ENCODE peak calls at places on chromosomes 16 and 17, in five cellular contexts. K is H1, Q is trophoblast cell, U is neuronal stem cell, M is IMR-90. I is an unnamed sample.

GRCh38 chr17:60442271-60443201 is 20.2 kb downstream of the CHCT1 start:
- DNase-seq in K (no peak), Q (no peak), U (no peak), M (peak; percentile 63), I (peak; percentile 42)

GRCh38 chr17:69760562-69760961 is 314.5 kb upstream of the KCNJ16 start:
- DNase-seq in K (no peak), Q (no peak), U (no peak), M (no peak), I (no peak)

GRCh38 chr17:6576038-6576437 is 19.7 kb upstream of the PITPNM3 start:
- DNase-seq in K (no peak), Q (no peak), U (no peak), M (no peak), I (no peak)

GRCh38 chr17:47209499-47209898 is 351 bp downstream of the MYL4 start:
- DNase-seq in K (no peak), Q (no peak), U (no peak), M (no peak), I (no peak)

GRCh38 chr17:75115545-75115944 is 5.8 kb downstream of the ARMC7 start:
- DNase-seq in K (no peak), Q (no peak), U (no peak), M (no peak), I (no peak)

GRCh38 chr17:72693147-72693878 is 399.2 kb downstream of the SLC39A11 start:
- DNase-seq in K (no peak), Q (peak; percentile 41), U (no peak), M (no peak), I (no peak)

GRCh38 chr17:68456529-68457167 is 648 bp downstream of the WIPI1 start:
- DNase-seq in K (peak; percentile 58), Q (peak; percentile 82), U (peak; percentile 55), M (peak; percentile 90), I (peak; percentile 96)

GRCh38 chr17:82121660-82122629 is 23.9 kb upstream of the FASN start:
- DNase-seq in K (no peak), Q (no peak), U (no peak), M (no peak), I (peak; percentile 64)

GRCh38 chr16:77443834-77444460 is 9.1 kb upstream of the ADAMTS18 start:
- DNase-seq in K (no peak), Q (no peak), U (no peak), M (no peak), I (no peak)

GRCh38 chr16:4994719-4995434 is 36.7 kb downstream of the SEC14L5 start:
- DNase-seq in K (no peak), Q (no peak), U (no peak), M (no peak), I (no peak)

GRCh38 chr17:34252138-34252889 is 2.8 kb upstream of the CCL2 start:
- DNase-seq in K (no peak), Q (no peak), U (no peak), M (peak; percentile 95), I (peak; percentile 96)

GRCh38 chr17:67265620-67266019 is 20.6 kb upstream of the HELZ start:
- DNase-seq in K (no peak), Q (no peak), U (no peak), M (no peak), I (no peak)

GRCh38 chr17:59483860-59484259 is 81.5 kb upstream of the DHX40 start:
- DNase-seq in K (no peak), Q (no peak), U (no peak), M (no peak), I (no peak)

GRCh38 chr17:61580502-61580901 is 10.5 kb downstream of the NACA2 start:
- DNase-seq in K (no peak), Q (no peak), U (no peak), M (no peak), I (no peak)

GRCh38 chr17:36922175-36922574 is 15.1 kb upstream of the LHX1 start:
- DNase-seq in K (no peak), Q (no peak), U (no peak), M (no peak), I (no peak)

GRCh38 chr16:67349172-67349571 is 22.6 kb downstream of the LRRC36 start:
- DNase-seq in K (no peak), Q (no peak), U (no peak), M (peak; percentile 44), I (peak; percentile 49)

GRCh38 chr17:70636517-70637133 is 467.3 kb downstream of the KCNJ2 start:
- DNase-seq in K (no peak), Q (no peak), U (peak; percentile 40), M (peak; percentile 46), I (peak; percentile 58)

GRCh38 chr17:44220211-44221071 is 966 bp upstream of the UBTF start:
- DNase-seq in K (no peak), Q (peak; percentile 12), U (peak; percentile 43), M (peak; percentile 44), I (peak; percentile 58)

GRCh38 chr16:73483934-73484712 is 436.2 kb upstream of the ZFHX3 start:
- DNase-seq in K (no peak), Q (no peak), U (no peak), M (no peak), I (no peak)

GRCh38 chr17:79811036-79811887 is 14.4 kb upstream of the CBX8 start:
- DNase-seq in K (no peak), Q (no peak), U (no peak), M (no peak), I (no peak)

GRCh38 chr16:8887952-8888560 is 5.9 kb downstream of the LITAFD start:
- DNase-seq in K (no peak), Q (no peak), U (no peak), M (peak; percentile 78), I (peak; percentile 72)

GRCh38 chr17:78883090-78883532 is 19.9 kb downstream of the CEP295NL start:
- DNase-seq in K (no peak), Q (no peak), U (no peak), M (peak; percentile 75), I (peak; percentile 88)

GRCh38 chr16:8676737-8677375 is 2.4 kb downstream of the ABAT start:
- DNase-seq in K (no peak), Q (no peak), U (no peak), M (no peak), I (no peak)

GRCh38 chr16:11386791-11387546 is 41.7 kb downstream of the RMI2 start:
- DNase-seq in K (peak; percentile 41), Q (no peak), U (peak; percentile 36), M (no peak), I (peak; percentile 55)

GRCh38 chr17:28612936-28613872 is 781 bp downstream of the RSKR start:
- DNase-seq in K (no peak), Q (no peak), U (peak; percentile 44), M (peak; percentile 22), I (peak; percentile 47)

GRCh38 chr16:79748629-79749028 is 148.1 kb upstream of the MAF start:
- DNase-seq in K (no peak), Q (no peak), U (no peak), M (no peak), I (no peak)

GRCh38 chr17:69462882-69463281 is 48.4 kb downstream of the MAP2K6 start:
- DNase-seq in K (no peak), Q (no peak), U (no peak), M (no peak), I (no peak)

DNA sequence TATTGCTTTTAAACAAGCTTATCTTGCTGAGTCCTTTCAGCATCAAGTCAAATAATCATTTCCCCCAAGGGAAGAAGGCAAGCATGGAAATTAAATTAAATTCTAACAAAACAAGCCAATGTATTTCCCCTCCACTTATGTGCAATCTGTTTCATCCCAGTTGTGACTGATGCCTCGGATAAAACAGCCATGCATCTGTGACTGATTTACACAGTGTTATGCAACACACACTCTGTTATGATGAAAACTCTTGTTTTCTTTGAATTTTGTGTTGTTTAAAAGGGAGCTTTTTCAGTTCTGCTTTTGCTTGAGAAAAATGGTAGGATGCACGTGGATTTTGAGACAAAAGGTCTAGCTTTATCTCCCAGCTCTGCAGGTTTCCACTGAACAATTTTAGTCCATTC is 32.6 kb downstream of the TMEM100 start:
- DNase-seq in K (no peak), Q (no peak), U (no peak), M (no peak), I (peak; percentile 42)
- H3K4me3 ChIP-seq in K (no peak overlapping the region), Q (no peak overlapping the region), U (no peak overlapping the region), M (no peak overlapping the region), I (no peak overlapping the region)

DNA sequence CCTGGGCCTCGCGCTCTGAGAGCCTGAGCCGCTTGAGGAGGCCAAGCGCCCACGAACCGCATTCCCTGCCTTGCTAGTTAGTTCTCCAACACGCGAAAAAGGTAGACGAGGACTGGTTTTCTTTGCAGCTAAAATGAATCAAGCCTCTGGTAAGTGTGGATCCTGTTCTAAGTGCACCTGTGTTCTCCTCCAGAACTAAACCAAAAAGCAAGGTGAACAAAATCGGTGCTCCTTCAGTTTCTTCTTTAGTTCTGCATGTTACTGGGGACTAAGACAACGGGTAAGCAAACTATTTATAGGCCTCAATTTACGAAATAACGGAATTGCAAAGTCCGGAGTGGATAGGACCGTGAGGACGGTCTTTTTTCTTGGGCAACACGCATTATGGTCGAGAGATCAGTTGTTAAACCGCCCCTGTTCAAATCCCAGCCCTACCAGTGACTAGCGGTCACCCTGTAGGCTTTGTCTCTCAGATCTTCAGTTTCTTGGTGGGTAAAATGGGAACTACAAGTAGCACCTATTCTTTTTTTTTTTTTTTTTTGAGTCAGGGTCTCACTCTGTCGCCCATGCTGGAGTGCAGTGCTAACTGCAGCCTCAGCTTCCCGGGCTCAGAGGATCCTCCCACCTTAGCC is 993 bp upstream of the ANKRD11 start:
- DNase-seq in K (no peak), Q (no peak), U (peak; percentile 31), M (no peak), I (peak; percentile 85)
- H3K14ac ChIP-seq in K (no peak overlapping the region), Q (peak overlapping the region; percentile 33), U (no peak overlapping the region), M (peak overlapping the region; percentile 11), I (no peak overlapping the region)

DNA sequence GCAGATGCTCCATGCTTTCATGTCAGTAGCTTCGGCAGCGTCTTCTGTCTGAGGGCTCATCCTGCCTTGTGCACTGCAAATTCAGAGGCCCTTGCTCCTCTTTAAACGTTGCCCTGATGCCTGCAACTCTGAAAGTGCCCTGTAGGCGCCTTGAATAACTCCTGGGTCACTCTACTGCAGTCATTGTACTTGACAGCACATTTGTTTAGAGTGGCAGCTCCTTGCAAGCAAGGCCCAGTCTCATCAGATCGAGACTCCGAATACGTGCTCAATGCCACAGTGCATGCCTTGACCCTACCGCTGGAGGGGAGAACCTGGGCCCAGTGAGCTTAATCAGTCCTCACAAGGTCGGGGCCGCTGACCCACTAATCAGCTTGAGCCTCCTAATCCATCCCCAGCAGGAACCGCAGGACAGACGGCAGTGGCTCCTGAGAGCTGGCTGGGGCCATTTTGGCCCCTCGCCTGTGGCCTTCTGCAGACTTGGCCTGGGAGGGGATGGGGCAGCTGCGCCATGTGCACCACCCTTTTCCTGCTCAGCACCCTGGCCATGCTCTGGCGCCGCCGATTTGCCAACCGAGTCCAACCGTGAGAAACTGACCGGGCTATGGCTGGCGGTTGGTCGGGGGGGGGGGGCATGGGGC is at the start of gene PRCD:
- DNase-seq in K (no peak), Q (no peak), U (no peak), M (no peak), I (peak; percentile 34)
- H3K4me3 ChIP-seq in K (peak within 1 kb of the TSS; percentile 26), Q (no peak within 1 kb of the TSS), U (peak within 1 kb of the TSS; percentile 52), M (peak within 1 kb of the TSS; percentile 27), I (peak within 1 kb of the TSS; percentile 32)

DNA sequence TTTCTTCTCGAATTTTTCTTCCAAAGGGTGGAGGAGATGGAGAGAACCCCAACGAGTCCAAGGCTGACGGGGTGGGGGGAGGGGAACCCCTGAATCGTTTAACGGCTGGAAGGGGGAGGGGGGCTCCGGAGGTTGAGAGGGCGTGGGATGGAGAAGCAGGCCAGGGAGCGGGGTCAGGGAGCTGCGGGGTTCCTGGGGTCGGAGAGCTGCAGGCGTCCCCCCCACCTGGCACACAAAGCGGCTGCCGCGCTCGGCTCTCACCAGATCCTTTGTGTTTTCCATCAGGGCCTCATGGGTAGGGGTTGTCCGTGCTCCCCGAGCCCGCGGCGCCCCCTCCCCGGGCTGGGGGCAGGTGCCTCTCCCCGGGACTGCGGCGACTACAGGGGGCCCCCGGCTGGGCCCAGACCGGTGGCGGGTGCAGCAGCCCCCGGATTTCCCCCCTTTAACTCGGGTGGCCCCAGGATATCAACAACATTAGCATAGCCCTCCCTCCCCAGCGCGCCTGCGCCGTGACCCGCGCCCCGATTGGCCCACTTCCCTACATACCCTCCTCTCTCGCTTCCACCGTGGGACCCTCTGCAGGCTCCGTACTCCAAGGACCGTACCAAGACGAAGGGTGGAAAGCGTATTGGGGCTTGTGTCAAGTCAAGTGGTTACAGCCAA is at the start of gene MBTD1:
- DNase-seq in K (peak; percentile 84), Q (peak; percentile 80), U (no peak), M (peak; percentile 97), I (peak; percentile 98)
- H3K14ac ChIP-seq in K (no peak within 1 kb of the TSS), Q (peak within 1 kb of the TSS; percentile 73), U (peak within 1 kb of the TSS; percentile 94), M (peak within 1 kb of the TSS; percentile 97), I (no peak within 1 kb of the TSS)